ENCODE peak calls at places on chromosomes 7 and 10, in four cellular contexts. L is IMR-90, R is K562, B is GM12878. M is an unnamed sample.

GRCh38 chr10:126350216-126350992 is 37.9 kb downstream of the ADAM12 start:
- DNase-seq in L (peak), R (no peak), B (no peak), M (peak)

GRCh38 chr10:31620236-31621151 is 301.5 kb downstream of the ZEB1 start:
- DNase-seq in L (peak), R (peak), B (no peak), M (no peak)

GRCh38 chr7:56079450-56080185 is 13.1 kb downstream of the PHKG1 start:
- DNase-seq in L (peak), R (no peak), B (no peak), M (peak)

GRCh38 chr10:33330543-33331019 is 3.9 kb downstream of the NRP1 start:
- DNase-seq in L (peak), R (peak), B (peak), M (peak)

GRCh38 chr10:119207713-119208552 is 562 bp downstream of the GRK5 start:
- DNase-seq in L (peak), R (no peak), B (no peak), M (peak)

GRCh38 chr10:78413294-78414055 is 379.8 kb downstream of the RPS24 start:
- DNase-seq in L (peak), R (no peak), B (no peak), M (no peak)

GRCh38 chr7:5284304-5285281 is 1.9 kb downstream of the SLC29A4 start:
- DNase-seq in L (no peak), R (peak), B (peak), M (peak)

GRCh38 chr7:93856319-93856718 is 34.2 kb downstream of the TFPI2 start:
- DNase-seq in L (peak), R (no peak), B (no peak), M (no peak)

GRCh38 chr10:86100581-86101061 is 266.0 kb downstream of the GRID1 start:
- DNase-seq in L (peak), R (peak), B (no peak), M (peak)

GRCh38 chr7:115679976-115680375 is 350.6 kb downstream of the TFEC start:
- DNase-seq in L (peak), R (no peak), B (peak), M (peak)

GRCh38 chr10:31320598-31321211 is 1.7 kb downstream of the ZEB1 start:
- DNase-seq in L (peak), R (peak), B (no peak), M (peak)

GRCh38 chr7:138848056-138848975 is 50.3 kb upstream of the ATP6V0A4 start:
- DNase-seq in L (peak), R (no peak), B (no peak), M (no peak)

GRCh38 chr10:124603376-124604213 is 140.6 kb downstream of the FAM53B start:
- DNase-seq in L (no peak), R (no peak), B (no peak), M (no peak)

GRCh38 chr7:76292206-76292573 is 10.3 kb upstream of the HSPB1 start:
- DNase-seq in L (no peak), R (no peak), B (no peak), M (no peak)

GRCh38 chr7:26419198-26419597 is 127.5 kb downstream of the SNX10 start:
- DNase-seq in L (no peak), R (no peak), B (no peak), M (no peak)

GRCh38 chr10:60208676-60209269 is 180.9 kb downstream of the ANK3 start:
- DNase-seq in L (peak), R (peak), B (no peak), M (peak)

GRCh38 chr7:137946015-137946414 is 55.9 kb downstream of the CREB3L2 start:
- DNase-seq in L (no peak), R (no peak), B (no peak), M (no peak)

GRCh38 chr7:120272261-120272895 is 597 bp upstream of the KCND2 start:
- DNase-seq in L (peak), R (peak), B (peak), M (peak)

GRCh38 chr10:60465801-60466200 is 76.1 kb upstream of the ANK3 start:
- DNase-seq in L (peak), R (no peak), B (no peak), M (no peak)

GRCh38 chr10:61169294-61169693 is 225.3 kb upstream of the RHOBTB1 start:
- DNase-seq in L (no peak), R (no peak), B (no peak), M (no peak)

GRCh38 chr7:71770269-71770907 is 638.4 kb downstream of the GALNT17 start:
- DNase-seq in L (no peak), R (no peak), B (no peak), M (no peak)

GRCh38 chr7:157813741-157814661 is 477.2 kb downstream of the DNAJB6 start:
- DNase-seq in L (no peak), R (no peak), B (no peak), M (no peak)

GRCh38 chr7:11217848-11218565 is 244.3 kb downstream of the PHF14 start:
- DNase-seq in L (no peak), R (no peak), B (no peak), M (no peak)

GRCh38 chr7:158494162-158494586 is 93.4 kb downstream of the PTPRN2 start:
- DNase-seq in L (no peak), R (peak), B (no peak), M (no peak)

GRCh38 chr7:152872061-152872744 is 112.7 kb downstream of the ACTR3B start:
- DNase-seq in L (no peak), R (no peak), B (no peak), M (peak)

GRCh38 chr10:110010076-110011069 is 2.6 kb downstream of the ADD3 start:
- DNase-seq in L (peak), R (no peak), B (peak), M (no peak)

GRCh38 chr7:155213385-155213784 is 84.3 kb upstream of the INSIG1 start:
- DNase-seq in L (peak), R (no peak), B (no peak), M (no peak)

GRCh38 chr10:31261502-31262311 is 57.3 kb upstream of the ZEB1 start:
- DNase-seq in L (peak), R (no peak), B (no peak), M (no peak)

GRCh38 chr7:24732646-24733413 is 24.4 kb downstream of the GSDME start:
- DNase-seq in L (peak), R (no peak), B (no peak), M (no peak)

GRCh38 chr7:55526329-55526728 is 46.0 kb downstream of the VOPP1 start:
- DNase-seq in L (no peak), R (no peak), B (no peak), M (no peak)

GRCh38 chr7:3432916-3433315 is 131.9 kb downstream of the SDK1 start:
- DNase-seq in L (no peak), R (no peak), B (no peak), M (no peak)

GRCh38 chr7:147547252-147547897 is 1043.2 kb upstream of the C7orf33 start:
- DNase-seq in L (peak), R (no peak), B (no peak), M (peak)

GRCh38 chr10:123522702-123523312 is 143.3 kb upstream of the GPR26 start:
- DNase-seq in L (no peak), R (no peak), B (no peak), M (no peak)

GRCh38 chr10:10792681-10793080 is 225.0 kb upstream of the CELF2 start:
- DNase-seq in L (peak), R (no peak), B (no peak), M (no peak)

GRCh38 chr10:122490786-122491680 is 29.7 kb downstream of the HTRA1 start:
- DNase-seq in L (no peak), R (no peak), B (no peak), M (no peak)

GRCh38 chr7:3922175-3922635 is 621.2 kb downstream of the SDK1 start:
- DNase-seq in L (peak), R (peak), B (no peak), M (peak)

GRCh38 chr7:84139986-84140729 is 54.4 kb downstream of the SEMA3A start:
- DNase-seq in L (peak), R (no peak), B (no peak), M (no peak)

GRCh38 chr7:141027043-141027442 is 12.3 kb upstream of the MRPS33 start:
- DNase-seq in L (no peak), R (no peak), B (no peak), M (no peak)

GRCh38 chr10:68550747-68551411 is 9.3 kb upstream of the TET1 start:
- DNase-seq in L (peak), R (peak), B (no peak), M (peak)

GRCh38 chr7:14859267-14859666 is 43.3 kb downstream of the DGKB start:
- DNase-seq in L (no peak), R (no peak), B (no peak), M (no peak)
- TF ChIP-seq RCOR1 in L (no peak), R (no peak), B (no peak), M (no peak)

GRCh38 chr7:100895701-100895955 is at the start of gene ACHE:
- DNase-seq in L (no peak), R (peak), B (no peak), M (no peak)
- H2AFZ ChIP-seq in L (peak), R (peak), B (peak), M (peak)

DNA sequence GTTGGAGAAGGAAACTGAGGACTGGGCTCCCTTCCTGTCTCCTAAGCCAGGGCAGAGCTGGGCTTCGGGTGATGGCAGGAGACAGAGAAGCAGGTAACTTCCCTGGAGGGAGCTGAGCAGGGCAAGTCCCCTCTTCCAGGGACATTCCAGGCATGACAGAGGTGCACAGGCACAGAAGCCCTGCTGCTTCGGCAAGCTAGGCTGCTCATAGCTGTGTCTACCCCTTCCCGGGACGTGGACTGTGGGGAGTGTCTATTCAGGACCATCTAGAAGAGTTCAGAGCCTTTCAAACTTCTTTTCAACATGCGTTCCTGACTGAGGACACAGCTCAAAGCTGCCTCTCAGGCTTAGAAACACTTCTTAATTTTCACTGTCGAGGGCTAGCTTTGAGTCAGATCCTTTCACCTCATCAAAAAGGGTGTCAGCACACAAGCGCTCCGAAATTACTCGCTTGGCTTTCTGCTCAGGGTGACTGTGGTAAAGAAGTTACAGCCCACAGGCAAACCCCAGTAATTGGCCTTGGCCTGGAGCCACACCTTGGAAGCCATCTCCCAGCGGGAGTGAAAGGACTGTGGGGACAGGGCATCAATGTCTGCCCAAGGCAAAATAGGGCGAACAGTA is 63.7 kb upstream of the STEAP1B start:
- DNase-seq in L (peak), R (peak), B (no peak), M (no peak)
- TF ChIP-seq RFX5 in L (no peak), R (no peak), B (no peak), M (no peak)

GRCh38 chr7:130322615-130323014 is 22.0 kb upstream of the CPA5 start:
- DNase-seq in L (no peak), R (no peak), B (no peak), M (no peak)

GRCh38 chr7:130314305-130314704 is 21.3 kb downstream of the CPA4 start:
- DNase-seq in L (no peak), R (no peak), B (no peak), M (no peak)

GRCh38 chr7:130324270-130324669 is 20.3 kb upstream of the CPA5 start:
- DNase-seq in L (no peak), R (no peak), B (no peak), M (peak)

GRCh38 chr7:130319541-130319940 is 25.1 kb upstream of the CPA5 start:
- DNase-seq in L (no peak), R (no peak), B (no peak), M (no peak)
- TF ChIP-seq RCOR1 in L (no peak), R (no peak), B (no peak), M (no peak)

DNA sequence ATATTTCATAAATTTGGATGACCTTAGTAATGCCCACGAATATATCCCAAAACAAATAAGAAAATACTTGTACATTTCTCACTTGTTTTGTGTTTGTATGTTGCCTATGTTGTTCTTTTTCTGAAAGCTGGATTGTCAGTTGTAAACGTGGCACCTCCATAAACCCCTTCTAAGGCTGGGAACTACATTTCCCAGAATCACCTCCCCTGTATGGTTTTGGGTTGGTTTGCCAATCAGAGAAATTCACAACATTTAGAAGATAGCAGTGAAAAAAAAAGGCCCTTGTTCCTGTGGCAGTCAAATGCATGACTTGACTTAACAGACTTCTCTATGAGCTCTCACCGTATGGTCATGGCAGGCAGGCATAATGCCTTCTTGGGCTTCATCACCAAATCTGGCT is 676.3 kb upstream of the STEAP1 start:
- DNase-seq in L (no peak), R (no peak), B (no peak), M (no peak)
- H2AFZ ChIP-seq in L (no peak), R (no peak), B (no peak), M (no peak)

GRCh38 chr10:120818301-120818700 is 32.9 kb upstream of the WDR11 start:
- DNase-seq in L (no peak), R (no peak), B (no peak), M (no peak)
- TF ChIP-seq RFX5 in L (no peak), R (no peak), B (no peak), M (no peak)

DNA sequence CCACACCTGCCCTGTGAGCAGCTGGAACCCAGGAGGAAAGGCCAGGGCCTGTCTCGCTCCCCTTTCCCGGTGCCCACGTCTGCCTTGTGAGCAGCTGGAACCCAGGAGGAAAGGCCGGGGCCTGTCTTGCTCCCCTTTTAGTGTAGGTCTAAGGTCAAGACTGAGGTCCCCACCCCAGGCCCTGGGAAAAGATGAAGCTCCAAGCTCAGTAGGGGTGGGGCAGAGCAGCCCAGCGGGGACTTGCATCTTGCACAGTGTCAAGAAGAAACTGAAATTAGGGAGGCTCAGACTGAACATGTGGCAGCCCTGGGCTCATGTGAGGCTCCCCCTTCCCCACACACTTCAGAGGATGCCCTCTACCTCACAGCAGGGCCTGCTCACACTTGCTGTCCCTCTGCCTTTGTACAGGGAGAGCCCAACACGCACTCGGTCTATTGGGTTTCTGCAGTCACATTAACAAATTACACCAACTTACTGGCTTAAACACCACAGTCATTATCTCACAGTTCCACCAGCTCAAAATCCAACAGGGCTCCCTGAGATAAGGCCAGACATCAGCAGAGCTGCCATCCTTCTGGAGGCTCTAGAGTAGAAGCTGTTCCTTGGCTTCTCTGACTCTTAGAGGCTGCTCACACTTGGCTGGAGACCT is 12.4 kb downstream of the POLL start:
- DNase-seq in L (no peak), R (peak), B (no peak), M (peak)
- TF ChIP-seq RCOR1 in L (no peak), R (no peak), B (no peak), M (no peak)

GRCh38 chr10:121131014-121131413 is 279.9 kb downstream of the WDR11 start:
- DNase-seq in L (no peak), R (no peak), B (no peak), M (no peak)
- H2AFZ ChIP-seq in L (no peak), R (no peak), B (no peak), M (no peak)